ENCODE peak calls at places on chromosome 14, in nine cellular contexts. N is fibroblast of villous mesenchyme, C is heart left ventricle, S is kidney epithelial cell, Y is AG09309, M is PC-9, U is suprapubic skin, J is astrocyte of the spinal cord, Q is body of pancreas. H is an unnamed sample.

GRCh38 chr14:27727371-27727770 is 1039.2 kb upstream of the FOXG1 start:
- DNase-seq in S (no peak), Y (no peak), N (no peak), U (no peak), M (no peak), Q (no peak), J (no peak), C (no peak), H (no peak)

GRCh38 chr14:22339277-22339676 is 249.7 kb downstream of the DAD1 start:
- DNase-seq in S (no peak), J (peak; percentile 96), Q (peak; percentile 50), M (no peak), C (peak; percentile 88), U (peak; percentile 82), Y (no peak), N (peak; percentile 81), H (peak; percentile 96)

GRCh38 chr14:82251434-82251833 is 717.8 kb upstream of the SEL1L start:
- DNase-seq in N (no peak), S (no peak), C (no peak), Y (no peak), U (no peak), J (no peak), Q (no peak), M (no peak), H (no peak)

GRCh38 chr14:102039157-102039556 is 47.7 kb downstream of the HSP90AA1 start:
- DNase-seq in N (no peak), C (no peak), J (no peak), M (no peak), U (no peak), Q (no peak), Y (no peak), S (no peak), H (no peak)

GRCh38 chr14:99187858-99188257 is 84.1 kb downstream of the BCL11B start:
- DNase-seq in N (no peak), Q (no peak), C (no peak), M (no peak), J (no peak), U (no peak), Y (no peak), S (no peak), H (no peak)

GRCh38 chr14:21723431-21724045 is 49.9 kb upstream of the OR4E1 start:
- DNase-seq in C (no peak), M (peak; percentile 4), U (no peak), J (no peak), Y (no peak), Q (no peak), S (no peak), N (peak; percentile 16), H (no peak)

GRCh38 chr14:66507181-66507721 is 696 bp upstream of the GPHN start:
- DNase-seq in C (no peak), M (no peak), Y (no peak), U (no peak), Q (no peak), S (no peak), N (no peak), J (no peak), H (no peak)

GRCh38 chr14:22848391-22849164 is 12.2 kb downstream of the MMP14 start:
- DNase-seq in J (peak; percentile 95), Y (no peak), S (no peak), Q (peak; percentile 35), M (no peak), N (peak; percentile 98), C (peak; percentile 71), U (peak; percentile 93), H (peak; percentile 89)

GRCh38 chr14:78508023-78508422 is 337.9 kb downstream of the NRXN3 start:
- DNase-seq in M (no peak), U (no peak), J (no peak), Y (no peak), Q (no peak), C (no peak), S (no peak), N (no peak), H (no peak)

GRCh38 chr14:101889366-101889765 is 75.0 kb upstream of the DYNC1H1 start:
- DNase-seq in U (no peak), Q (no peak), N (no peak), Y (no peak), C (no peak), S (no peak), M (no peak), J (no peak), H (no peak)

GRCh38 chr14:97415907-97416306 is 618.7 kb downstream of the VRK1 start:
- DNase-seq in S (no peak), N (no peak), U (no peak), Y (no peak), M (no peak), C (no peak), J (no peak), Q (no peak), H (no peak)

GRCh38 chr14:77603654-77604270 is 12.7 kb downstream of the SPTLC2 start:
- DNase-seq in C (no peak), J (no peak), M (no peak), Q (no peak), Y (no peak), S (no peak), U (no peak), N (peak; percentile 81), H (no peak)

GRCh38 chr14:22994762-22995275 is 12.5 kb upstream of the AJUBA start:
- DNase-seq in Q (peak; percentile 32), N (peak; percentile 66), C (peak; percentile 24), U (no peak), Y (no peak), J (peak; percentile 53), S (no peak), M (no peak), H (no peak)

GRCh38 chr14:74821267-74821915 is 54.6 kb downstream of the PROX2 start:
- DNase-seq in M (no peak), C (no peak), Q (no peak), N (no peak), Y (no peak), J (no peak), S (no peak), U (no peak), H (no peak)

GRCh38 chr14:102554835-102555819 is 37.3 kb upstream of the RCOR1 start:
- DNase-seq in J (no peak), M (no peak), N (peak; percentile 39), C (peak; percentile 51), Q (peak; percentile 55), U (no peak), Y (no peak), S (no peak), H (no peak)

GRCh38 chr14:99035712-99036593 is 236.0 kb downstream of the BCL11B start:
- DNase-seq in U (peak; percentile 92), J (peak; percentile 95), Q (peak; percentile 71), M (peak; percentile 3), C (peak; percentile 72), N (peak; percentile 55), S (peak; percentile 77), Y (peak; percentile 88), H (peak; percentile 88)

DNA sequence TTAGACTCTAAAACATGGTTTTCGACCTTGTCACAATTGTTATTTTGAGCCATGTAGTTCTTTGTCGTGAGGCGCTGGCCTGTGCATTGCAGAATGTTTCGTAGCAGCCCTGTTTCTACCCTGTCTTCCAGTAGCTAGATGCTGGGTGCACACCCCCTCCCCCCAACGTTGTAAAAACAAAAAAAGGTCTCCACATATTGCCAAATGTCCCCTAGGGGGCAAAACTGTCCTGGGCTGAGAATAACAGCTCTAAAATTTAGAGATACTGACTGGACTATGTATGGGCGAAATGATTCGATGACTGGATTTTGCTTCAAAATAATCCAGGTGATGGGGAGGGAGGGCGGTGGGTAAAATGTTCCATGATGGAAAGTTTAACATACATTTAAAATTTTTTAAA is 126.1 kb upstream of the FUT8 start:
- DNase-seq in N (peak; percentile 36), S (no peak), U (no peak), M (no peak), Q (no peak), Y (no peak), J (no peak), C (no peak), H (no peak)
- TF ChIP-seq CTCF in N (peak; percentile 48), S (no peak), U (no peak), M (peak; percentile 56), Q (no peak), Y (peak; percentile 35), J (peak; percentile 11), C (no peak), H (peak; percentile 38)

GRCh38 chr14:90381011-90381790 is 15.6 kb upstream of the CALM1 start:
- DNase-seq in J (no peak), N (peak; percentile 43), U (no peak), Y (no peak), S (no peak), M (no peak), Q (peak; percentile 67), C (no peak), H (no peak)
- H3K4me3 ChIP-seq in J (no peak overlapping the region), N (no peak overlapping the region), U (peak overlapping the region; percentile 66), Y (no peak overlapping the region), S (no peak overlapping the region), M (no peak overlapping the region), Q (no peak overlapping the region), C (peak overlapping the region; percentile 80), H (no peak overlapping the region)

GRCh38 chr14:88750945-88751344 is 41.8 kb downstream of the EML5 start:
- DNase-seq in Y (no peak), M (no peak), N (no peak), C (no peak), S (no peak), U (no peak), J (no peak), Q (no peak), H (no peak)
- TF ChIP-seq CTCF in Y (no peak), M (no peak), N (no peak), C (no peak), S (no peak), U (no peak), J (no peak), Q (no peak), H (no peak)

GRCh38 chr14:40630471-40630870 is 976.2 kb upstream of the LRFN5 start:
- DNase-seq in Q (no peak), C (no peak), S (no peak), U (no peak), Y (no peak), M (no peak), N (no peak), J (no peak), H (no peak)
- H3K4me3 ChIP-seq in Q (no peak overlapping the region), C (no peak overlapping the region), S (no peak overlapping the region), U (no peak overlapping the region), Y (no peak overlapping the region), M (no peak overlapping the region), N (no peak overlapping the region), J (no peak overlapping the region), H (no peak overlapping the region)

H was measured in astrocyte of the cerebellum.